ENCODE peak calls at places on chromosomes 3 and 15, in ten cellular contexts. One of them, this sample, is unnamed.

GRCh38 chr3:171260899-171261298 is 199.3 kb downstream of the TNIK start:
- DNase-seq in AG04450: no peak
- DNase-seq in cardiac fibroblast: no peak
- DNase-seq in vagina: no peak
- DNase-seq in left ventricle myocardium inferior: no peak
- DNase-seq in bronchial epithelial cell: peak
- DNase-seq in ovary: no peak
- DNase-seq in GM20000: no peak
- DNase-seq in left lung: no peak
- DNase-seq in Caco-2: no peak
- DNase-seq in this sample: no peak

GRCh38 chr3:184155644-184156521 is 706 bp downstream of the DVL3 start:
- DNase-seq in AG04450: no peak
- DNase-seq in cardiac fibroblast: no peak
- DNase-seq in vagina: no peak
- DNase-seq in left ventricle myocardium inferior: no peak
- DNase-seq in bronchial epithelial cell: no peak
- DNase-seq in ovary: peak
- DNase-seq in GM20000: peak
- DNase-seq in left lung: no peak
- DNase-seq in Caco-2: no peak
- DNase-seq in this sample: no peak

GRCh38 chr3:170961616-170962400 is 53.4 kb upstream of the EIF5A2 start:
- DNase-seq in AG04450: peak
- DNase-seq in cardiac fibroblast: peak
- DNase-seq in vagina: no peak
- DNase-seq in left ventricle myocardium inferior: no peak
- DNase-seq in bronchial epithelial cell: peak
- DNase-seq in ovary: no peak
- DNase-seq in GM20000: no peak
- DNase-seq in left lung: no peak
- DNase-seq in Caco-2: no peak
- DNase-seq in this sample: peak

GRCh38 chr15:97915261-97915660 is 45.2 kb upstream of the ARRDC4 start:
- DNase-seq in AG04450: no peak
- DNase-seq in cardiac fibroblast: no peak
- DNase-seq in vagina: no peak
- DNase-seq in left ventricle myocardium inferior: no peak
- DNase-seq in bronchial epithelial cell: no peak
- DNase-seq in ovary: no peak
- DNase-seq in GM20000: no peak
- DNase-seq in left lung: no peak
- DNase-seq in Caco-2: no peak
- DNase-seq in this sample: no peak

GRCh38 chr15:62190257-62190656 is 25.2 kb upstream of the C2CD4B start:
- DNase-seq in AG04450: no peak
- DNase-seq in cardiac fibroblast: no peak
- DNase-seq in vagina: no peak
- DNase-seq in left ventricle myocardium inferior: no peak
- DNase-seq in bronchial epithelial cell: peak
- DNase-seq in ovary: no peak
- DNase-seq in GM20000: no peak
- DNase-seq in left lung: no peak
- DNase-seq in Caco-2: no peak
- DNase-seq in this sample: no peak

GRCh38 chr15:41417812-41418211 is 917 bp downstream of the RTF1 start:
- DNase-seq in AG04450: no peak
- DNase-seq in cardiac fibroblast: peak
- DNase-seq in vagina: no peak
- DNase-seq in left ventricle myocardium inferior: no peak
- DNase-seq in bronchial epithelial cell: no peak
- DNase-seq in ovary: no peak
- DNase-seq in GM20000: peak
- DNase-seq in left lung: no peak
- DNase-seq in Caco-2: no peak
- DNase-seq in this sample: no peak

GRCh38 chr3:46454209-46454595 is 10.5 kb downstream of the LTF start:
- DNase-seq in AG04450: no peak
- DNase-seq in cardiac fibroblast: no peak
- DNase-seq in vagina: no peak
- DNase-seq in left ventricle myocardium inferior: no peak
- DNase-seq in bronchial epithelial cell: no peak
- DNase-seq in ovary: no peak
- DNase-seq in GM20000: no peak
- DNase-seq in left lung: no peak
- DNase-seq in Caco-2: no peak
- DNase-seq in this sample: no peak

GRCh38 chr3:133829310-133829707 is 23.7 kb downstream of the SRPRB start:
- DNase-seq in AG04450: no peak
- DNase-seq in cardiac fibroblast: no peak
- DNase-seq in vagina: no peak
- DNase-seq in left ventricle myocardium inferior: no peak
- DNase-seq in bronchial epithelial cell: no peak
- DNase-seq in ovary: no peak
- DNase-seq in GM20000: no peak
- DNase-seq in left lung: no peak
- DNase-seq in Caco-2: no peak
- DNase-seq in this sample: no peak

GRCh38 chr3:71690222-71690821 is 34.9 kb downstream of the EIF4E3 start:
- DNase-seq in AG04450: no peak
- DNase-seq in cardiac fibroblast: peak
- DNase-seq in vagina: no peak
- DNase-seq in left ventricle myocardium inferior: no peak
- DNase-seq in bronchial epithelial cell: peak
- DNase-seq in ovary: peak
- DNase-seq in GM20000: no peak
- DNase-seq in left lung: no peak
- DNase-seq in Caco-2: no peak
- DNase-seq in this sample: no peak

GRCh38 chr3:59065240-59065639 is 15.4 kb upstream of the CFAP20DC start:
- DNase-seq in AG04450: no peak
- DNase-seq in cardiac fibroblast: no peak
- DNase-seq in vagina: no peak
- DNase-seq in left ventricle myocardium inferior: no peak
- DNase-seq in bronchial epithelial cell: no peak
- DNase-seq in ovary: no peak
- DNase-seq in GM20000: no peak
- DNase-seq in left lung: no peak
- DNase-seq in Caco-2: no peak
- DNase-seq in this sample: no peak

GRCh38 chr3:59064728-59065127 is 14.9 kb upstream of the CFAP20DC start:
- DNase-seq in AG04450: no peak
- DNase-seq in cardiac fibroblast: no peak
- DNase-seq in vagina: no peak
- DNase-seq in left ventricle myocardium inferior: no peak
- DNase-seq in bronchial epithelial cell: no peak
- DNase-seq in ovary: no peak
- DNase-seq in GM20000: no peak
- DNase-seq in left lung: no peak
- DNase-seq in Caco-2: no peak
- DNase-seq in this sample: no peak

GRCh38 chr3:59069838-59070237 is 20.0 kb upstream of the CFAP20DC start:
- DNase-seq in AG04450: no peak
- DNase-seq in cardiac fibroblast: no peak
- DNase-seq in vagina: no peak
- DNase-seq in left ventricle myocardium inferior: no peak
- DNase-seq in bronchial epithelial cell: no peak
- DNase-seq in ovary: no peak
- DNase-seq in GM20000: no peak
- DNase-seq in left lung: no peak
- DNase-seq in Caco-2: no peak
- DNase-seq in this sample: no peak

GRCh38 chr3:59064276-59064675 is 14.5 kb upstream of the CFAP20DC start:
- DNase-seq in AG04450: no peak
- DNase-seq in cardiac fibroblast: no peak
- DNase-seq in vagina: no peak
- DNase-seq in left ventricle myocardium inferior: no peak
- DNase-seq in bronchial epithelial cell: no peak
- DNase-seq in ovary: no peak
- DNase-seq in GM20000: no peak
- DNase-seq in left lung: no peak
- DNase-seq in Caco-2: no peak
- DNase-seq in this sample: no peak
- TF ChIP-seq CTCF in AG04450: no peak
- TF ChIP-seq CTCF in cardiac fibroblast: no peak
- TF ChIP-seq CTCF in vagina: no peak
- TF ChIP-seq CTCF in left ventricle myocardium inferior: no peak
- TF ChIP-seq CTCF in bronchial epithelial cell: no peak
- TF ChIP-seq CTCF in ovary: no peak
- TF ChIP-seq CTCF in GM20000: no peak
- TF ChIP-seq CTCF in left lung: no peak
- TF ChIP-seq CTCF in Caco-2: no peak
- TF ChIP-seq CTCF in this sample: peak

GRCh38 chr3:109071349-109072142 is 46.4 kb downstream of the MORC1 start:
- DNase-seq in AG04450: no peak
- DNase-seq in cardiac fibroblast: no peak
- DNase-seq in vagina: no peak
- DNase-seq in left ventricle myocardium inferior: no peak
- DNase-seq in bronchial epithelial cell: no peak
- DNase-seq in ovary: no peak
- DNase-seq in GM20000: no peak
- DNase-seq in left lung: no peak
- DNase-seq in Caco-2: no peak
- DNase-seq in this sample: no peak
- TF ChIP-seq CTCF in AG04450: no peak
- TF ChIP-seq CTCF in cardiac fibroblast: no peak
- TF ChIP-seq CTCF in vagina: no peak
- TF ChIP-seq CTCF in left ventricle myocardium inferior: no peak
- TF ChIP-seq CTCF in bronchial epithelial cell: no peak
- TF ChIP-seq CTCF in ovary: no peak
- TF ChIP-seq CTCF in GM20000: no peak
- TF ChIP-seq CTCF in left lung: no peak
- TF ChIP-seq CTCF in Caco-2: no peak
- TF ChIP-seq CTCF in this sample: no peak

DNA sequence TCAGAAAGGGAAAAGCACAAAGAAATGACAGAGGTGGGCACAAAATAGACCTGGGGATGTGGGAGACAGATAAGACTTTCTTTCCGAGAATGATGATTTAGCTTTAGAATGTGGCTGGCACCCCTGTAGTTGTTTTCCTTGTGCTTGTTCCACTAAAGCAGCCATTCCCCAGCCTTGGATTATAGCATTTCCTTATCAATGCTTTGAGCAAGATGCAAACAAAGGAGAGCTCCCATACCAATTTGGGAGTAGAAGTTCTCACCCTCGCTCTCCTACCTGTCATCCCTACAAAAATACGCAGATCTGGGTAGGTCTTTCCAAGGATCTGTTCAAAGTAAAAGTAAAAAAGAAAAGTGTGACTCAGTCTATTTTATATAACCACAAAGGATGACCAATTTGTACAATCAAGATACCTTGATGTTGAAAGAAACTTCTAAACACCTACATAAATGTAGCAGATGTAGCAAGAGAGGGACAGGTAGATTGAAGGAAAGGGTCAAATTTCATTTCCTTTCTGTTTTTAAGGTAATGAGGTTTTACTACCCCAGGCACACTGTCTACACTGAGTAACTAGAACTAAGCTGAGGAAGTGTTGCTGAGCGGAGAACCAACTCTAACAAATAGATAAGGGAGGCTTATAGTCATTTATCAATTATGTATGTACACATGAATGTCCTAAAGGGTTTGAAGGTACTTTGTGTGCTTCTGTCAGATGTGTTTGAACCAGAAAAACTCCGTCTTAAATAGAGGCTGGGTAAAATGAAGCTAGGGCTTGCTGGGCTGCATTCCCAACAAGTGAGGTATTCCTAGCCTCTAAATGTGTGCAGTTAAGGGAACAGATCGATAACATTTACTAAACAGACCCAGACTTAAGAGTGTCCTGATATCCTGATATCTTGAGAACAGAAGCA is 91.1 kb upstream of the LRRN1 start:
- DNase-seq in AG04450: no peak
- DNase-seq in cardiac fibroblast: no peak
- DNase-seq in vagina: no peak
- DNase-seq in left ventricle myocardium inferior: no peak
- DNase-seq in bronchial epithelial cell: peak
- DNase-seq in ovary: no peak
- DNase-seq in GM20000: no peak
- DNase-seq in left lung: no peak
- DNase-seq in Caco-2: no peak
- DNase-seq in this sample: no peak
- TF ChIP-seq CTCF in AG04450: no peak
- TF ChIP-seq CTCF in cardiac fibroblast: no peak
- TF ChIP-seq CTCF in vagina: no peak
- TF ChIP-seq CTCF in left ventricle myocardium inferior: no peak
- TF ChIP-seq CTCF in bronchial epithelial cell: no peak
- TF ChIP-seq CTCF in ovary: no peak
- TF ChIP-seq CTCF in GM20000: no peak
- TF ChIP-seq CTCF in left lung: no peak
- TF ChIP-seq CTCF in Caco-2: no peak
- TF ChIP-seq CTCF in this sample: no peak

GRCh38 chr15:89645680-89646079 is 9.6 kb downstream of the KIF7 start:
- DNase-seq in AG04450: no peak
- DNase-seq in cardiac fibroblast: no peak
- DNase-seq in vagina: peak
- DNase-seq in left ventricle myocardium inferior: no peak
- DNase-seq in bronchial epithelial cell: no peak
- DNase-seq in ovary: peak
- DNase-seq in GM20000: no peak
- DNase-seq in left lung: peak
- DNase-seq in Caco-2: no peak
- DNase-seq in this sample: no peak

GRCh38 chr15:89646416-89647141 is 8.7 kb downstream of the KIF7 start:
- DNase-seq in AG04450: no peak
- DNase-seq in cardiac fibroblast: no peak
- DNase-seq in vagina: no peak
- DNase-seq in left ventricle myocardium inferior: no peak
- DNase-seq in bronchial epithelial cell: no peak
- DNase-seq in ovary: no peak
- DNase-seq in GM20000: no peak
- DNase-seq in left lung: no peak
- DNase-seq in Caco-2: no peak
- DNase-seq in this sample: no peak

GRCh38 chr15:89648106-89649012 is 6.9 kb downstream of the KIF7 start:
- DNase-seq in AG04450: no peak
- DNase-seq in cardiac fibroblast: no peak
- DNase-seq in vagina: no peak
- DNase-seq in left ventricle myocardium inferior: no peak
- DNase-seq in bronchial epithelial cell: no peak
- DNase-seq in ovary: peak
- DNase-seq in GM20000: no peak
- DNase-seq in left lung: peak
- DNase-seq in Caco-2: no peak
- DNase-seq in this sample: no peak

GRCh38 chr15:89649013-89649625 is 6.1 kb downstream of the KIF7 start:
- DNase-seq in AG04450: no peak
- DNase-seq in cardiac fibroblast: no peak
- DNase-seq in vagina: no peak
- DNase-seq in left ventricle myocardium inferior: no peak
- DNase-seq in bronchial epithelial cell: no peak
- DNase-seq in ovary: peak
- DNase-seq in GM20000: no peak
- DNase-seq in left lung: peak
- DNase-seq in Caco-2: no peak
- DNase-seq in this sample: no peak

GRCh38 chr15:89647191-89647851 is 7.9 kb downstream of the KIF7 start:
- DNase-seq in AG04450: no peak
- DNase-seq in cardiac fibroblast: peak
- DNase-seq in vagina: no peak
- DNase-seq in left ventricle myocardium inferior: peak
- DNase-seq in bronchial epithelial cell: peak
- DNase-seq in ovary: peak
- DNase-seq in GM20000: peak
- DNase-seq in left lung: peak
- DNase-seq in Caco-2: peak
- DNase-seq in this sample: no peak
- TF ChIP-seq CTCF in AG04450: peak
- TF ChIP-seq CTCF in cardiac fibroblast: peak
- TF ChIP-seq CTCF in vagina: peak
- TF ChIP-seq CTCF in left ventricle myocardium inferior: peak
- TF ChIP-seq CTCF in bronchial epithelial cell: peak
- TF ChIP-seq CTCF in ovary: peak
- TF ChIP-seq CTCF in GM20000: peak
- TF ChIP-seq CTCF in left lung: peak
- TF ChIP-seq CTCF in Caco-2: peak
- TF ChIP-seq CTCF in this sample: peak